ENCODE peak calls at places on chromosome 10, in six cellular contexts. G, V, B, J, M and S are unnamed samples.

GRCh38 chr10:27783660-27784059 is 38.0 kb upstream of the MKX start:
- DNase-seq in J (peak), V (no peak), G (peak), M (no peak), B (no peak), S (peak)

GRCh38 chr10:16779375-16779774 is 37.8 kb downstream of the RSU1 start:
- DNase-seq in M (no peak), V (peak), B (peak), J (no peak), G (no peak), S (peak)

GRCh38 chr10:87608756-87609155 is 50.9 kb upstream of the PAPSS2 start:
- DNase-seq in M (no peak), G (no peak), B (no peak), V (no peak), J (no peak), S (no peak)

GRCh38 chr10:110065269-110065668 is 57.5 kb downstream of the ADD3 start:
- DNase-seq in M (no peak), V (no peak), J (no peak), B (no peak), G (no peak), S (no peak)

GRCh38 chr10:79042639-79043411 is 25.9 kb upstream of the ZMIZ1 start:
- DNase-seq in B (no peak), G (no peak), V (no peak), J (no peak), M (no peak), S (no peak)

GRCh38 chr10:5614081-5614721 is 52.2 kb downstream of the ASB13 start:
- DNase-seq in G (no peak), J (no peak), V (no peak), M (no peak), B (no peak), S (no peak)

GRCh38 chr10:129773359-129773990 is 190.6 kb downstream of the EBF3 start:
- DNase-seq in M (no peak), B (no peak), V (no peak), J (no peak), G (no peak), S (no peak)

GRCh38 chr10:102064868-102065560 is at the start of gene HPS6:
- DNase-seq in J (peak), B (peak), G (peak), V (peak), M (peak), S (peak)

GRCh38 chr10:22365644-22366565 is 20.6 kb downstream of the SPAG6 start:
- DNase-seq in M (no peak), J (no peak), G (no peak), V (no peak), B (no peak), S (no peak)

GRCh38 chr10:122298598-122299301 is 27.7 kb downstream of the BTBD16 start:
- DNase-seq in B (peak), J (peak), M (peak), V (peak), G (peak), S (peak)

GRCh38 chr10:96228408-96229019 is 42.9 kb downstream of the BLNK start:
- DNase-seq in G (no peak), B (no peak), V (no peak), M (no peak), J (no peak), S (no peak)